ENCODE peak calls at places on chromosomes 3 and 15, in six cellular contexts. One of them, this sample, is unnamed.

GRCh38 chr3:29978036-29978435 is 628.4 kb upstream of the TGFBR2 start:
- DNase-seq in stomach: no peak
- DNase-seq in spleen: no peak
- DNase-seq in heart left ventricle: no peak
- DNase-seq in ovary: no peak
- DNase-seq in H1: no peak
- DNase-seq in this sample: no peak

GRCh38 chr15:93141373-93141790 is 52.4 kb upstream of the RGMA start:
- DNase-seq in stomach: no peak
- DNase-seq in spleen: no peak
- DNase-seq in heart left ventricle: no peak
- DNase-seq in ovary: no peak
- DNase-seq in H1: no peak
- DNase-seq in this sample: no peak

GRCh38 chr3:139292192-139292591 is 51.6 kb upstream of the MRPS22 start:
- DNase-seq in stomach: no peak
- DNase-seq in spleen: no peak
- DNase-seq in heart left ventricle: no peak
- DNase-seq in ovary: no peak
- DNase-seq in H1: no peak
- DNase-seq in this sample: no peak

GRCh38 chr15:28989239-28989830 is 103.6 kb downstream of the APBA2 start:
- DNase-seq in stomach: no peak
- DNase-seq in spleen: no peak
- DNase-seq in heart left ventricle: no peak
- DNase-seq in ovary: no peak
- DNase-seq in H1: no peak
- DNase-seq in this sample: peak

GRCh38 chr3:123352134-123352554 is 96.7 kb downstream of the ADCY5 start:
- DNase-seq in stomach: no peak
- DNase-seq in spleen: peak
- DNase-seq in heart left ventricle: peak
- DNase-seq in ovary: no peak
- DNase-seq in H1: no peak
- DNase-seq in this sample: no peak

GRCh38 chr15:75235051-75235673 is 23.0 kb upstream of the GOLGA6C start:
- DNase-seq in stomach: no peak
- DNase-seq in spleen: peak
- DNase-seq in heart left ventricle: no peak
- DNase-seq in ovary: no peak
- DNase-seq in H1: no peak
- DNase-seq in this sample: no peak

GRCh38 chr3:116140100-116140689 is 305.1 kb downstream of the LSAMP start:
- DNase-seq in stomach: no peak
- DNase-seq in spleen: no peak
- DNase-seq in heart left ventricle: no peak
- DNase-seq in ovary: no peak
- DNase-seq in H1: no peak
- DNase-seq in this sample: peak

GRCh38 chr3:112676659-112677234 is 35.8 kb upstream of the CCDC80 start:
- DNase-seq in stomach: peak
- DNase-seq in spleen: peak
- DNase-seq in heart left ventricle: peak
- DNase-seq in ovary: peak
- DNase-seq in H1: no peak
- DNase-seq in this sample: peak

GRCh38 chr3:190094201-190094718 is 26.4 kb downstream of the P3H2 start:
- DNase-seq in stomach: no peak
- DNase-seq in spleen: no peak
- DNase-seq in heart left ventricle: no peak
- DNase-seq in ovary: peak
- DNase-seq in H1: no peak
- DNase-seq in this sample: no peak

GRCh38 chr3:149247929-149248691 is 26.5 kb upstream of the CP start:
- DNase-seq in stomach: no peak
- DNase-seq in spleen: no peak
- DNase-seq in heart left ventricle: no peak
- DNase-seq in ovary: no peak
- DNase-seq in H1: no peak
- DNase-seq in this sample: no peak

GRCh38 chr3:194772241-194773000 is 86.7 kb downstream of the FAM43A start:
- DNase-seq in stomach: no peak
- DNase-seq in spleen: no peak
- DNase-seq in heart left ventricle: no peak
- DNase-seq in ovary: no peak
- DNase-seq in H1: no peak
- DNase-seq in this sample: no peak

GRCh38 chr3:25385807-25386512 is 42.1 kb upstream of the RARB start:
- DNase-seq in stomach: no peak
- DNase-seq in spleen: no peak
- DNase-seq in heart left ventricle: no peak
- DNase-seq in ovary: no peak
- DNase-seq in H1: no peak
- DNase-seq in this sample: no peak

GRCh38 chr15:72237286-72238224 is 6.6 kb upstream of the PKM start:
- DNase-seq in stomach: peak
- DNase-seq in spleen: no peak
- DNase-seq in heart left ventricle: peak
- DNase-seq in ovary: peak
- DNase-seq in H1: no peak
- DNase-seq in this sample: peak

GRCh38 chr3:78994174-78995027 is 773.4 kb downstream of the ROBO1 start:
- DNase-seq in stomach: no peak
- DNase-seq in spleen: no peak
- DNase-seq in heart left ventricle: no peak
- DNase-seq in ovary: no peak
- DNase-seq in H1: no peak
- DNase-seq in this sample: no peak

GRCh38 chr3:126558336-126559071 is at the start of gene C3orf22:
- DNase-seq in stomach: peak
- DNase-seq in spleen: peak
- DNase-seq in heart left ventricle: peak
- DNase-seq in ovary: no peak
- DNase-seq in H1: peak
- DNase-seq in this sample: no peak

GRCh38 chr3:72145506-72146380 is 360.8 kb upstream of the PROK2 start:
- DNase-seq in stomach: no peak
- DNase-seq in spleen: no peak
- DNase-seq in heart left ventricle: no peak
- DNase-seq in ovary: no peak
- DNase-seq in H1: no peak
- DNase-seq in this sample: peak

GRCh38 chr3:24305795-24306467 is 188.7 kb downstream of the THRB start:
- DNase-seq in stomach: no peak
- DNase-seq in spleen: no peak
- DNase-seq in heart left ventricle: no peak
- DNase-seq in ovary: no peak
- DNase-seq in H1: peak
- DNase-seq in this sample: no peak

GRCh38 chr3:56048333-56048732 is 419.9 kb downstream of the ERC2 start:
- DNase-seq in stomach: no peak
- DNase-seq in spleen: no peak
- DNase-seq in heart left ventricle: no peak
- DNase-seq in ovary: no peak
- DNase-seq in H1: no peak
- DNase-seq in this sample: no peak

GRCh38 chr3:62559831-62560445 is 186.6 kb upstream of the FEZF2 start:
- DNase-seq in stomach: no peak
- DNase-seq in spleen: no peak
- DNase-seq in heart left ventricle: no peak
- DNase-seq in ovary: no peak
- DNase-seq in H1: no peak
- DNase-seq in this sample: no peak

GRCh38 chr3:196712514-196713413 is 587 bp downstream of the PIGX start:
- DNase-seq in stomach: peak
- DNase-seq in spleen: no peak
- DNase-seq in heart left ventricle: peak
- DNase-seq in ovary: peak
- DNase-seq in H1: no peak
- DNase-seq in this sample: no peak

GRCh38 chr3:138082085-138082991 is 33.1 kb downstream of the DZIP1L start:
- DNase-seq in stomach: peak
- DNase-seq in spleen: no peak
- DNase-seq in heart left ventricle: no peak
- DNase-seq in ovary: peak
- DNase-seq in H1: no peak
- DNase-seq in this sample: no peak

GRCh38 chr15:74907277-74907870 is 723 bp upstream of the FAM219B start:
- DNase-seq in stomach: no peak
- DNase-seq in spleen: peak
- DNase-seq in heart left ventricle: no peak
- DNase-seq in ovary: no peak
- DNase-seq in H1: no peak
- DNase-seq in this sample: no peak

GRCh38 chr3:152192936-152193672 is 75.6 kb upstream of the MBNL1 start:
- DNase-seq in stomach: no peak
- DNase-seq in spleen: no peak
- DNase-seq in heart left ventricle: no peak
- DNase-seq in ovary: no peak
- DNase-seq in H1: no peak
- DNase-seq in this sample: peak

GRCh38 chr3:157190242-157190876 is 30.4 kb upstream of the CCNL1 start:
- DNase-seq in stomach: no peak
- DNase-seq in spleen: no peak
- DNase-seq in heart left ventricle: no peak
- DNase-seq in ovary: no peak
- DNase-seq in H1: no peak
- DNase-seq in this sample: peak

GRCh38 chr15:70613259-70613658 is 150.1 kb downstream of the UACA start:
- DNase-seq in stomach: no peak
- DNase-seq in spleen: no peak
- DNase-seq in heart left ventricle: no peak
- DNase-seq in ovary: peak
- DNase-seq in H1: no peak
- DNase-seq in this sample: no peak

GRCh38 chr3:186367631-186368030 is 5.6 kb upstream of the DGKG start:
- DNase-seq in stomach: no peak
- DNase-seq in spleen: no peak
- DNase-seq in heart left ventricle: no peak
- DNase-seq in ovary: no peak
- DNase-seq in H1: no peak
- DNase-seq in this sample: no peak

GRCh38 chr3:76986876-76987513 is 52.9 kb upstream of the ROBO2 start:
- DNase-seq in stomach: no peak
- DNase-seq in spleen: no peak
- DNase-seq in heart left ventricle: no peak
- DNase-seq in ovary: no peak
- DNase-seq in H1: no peak
- DNase-seq in this sample: no peak

GRCh38 chr3:61530355-61530754 is 31.0 kb upstream of the PTPRG start:
- DNase-seq in stomach: no peak
- DNase-seq in spleen: no peak
- DNase-seq in heart left ventricle: no peak
- DNase-seq in ovary: no peak
- DNase-seq in H1: no peak
- DNase-seq in this sample: peak

GRCh38 chr3:195532345-195532744 is 10.8 kb downstream of the PPP1R2 start:
- DNase-seq in stomach: no peak
- DNase-seq in spleen: no peak
- DNase-seq in heart left ventricle: no peak
- DNase-seq in ovary: no peak
- DNase-seq in H1: no peak
- DNase-seq in this sample: no peak

GRCh38 chr3:13654330-13655073 is 105.6 kb downstream of the FBLN2 start:
- DNase-seq in stomach: no peak
- DNase-seq in spleen: peak
- DNase-seq in heart left ventricle: no peak
- DNase-seq in ovary: no peak
- DNase-seq in H1: peak
- DNase-seq in this sample: no peak

GRCh38 chr3:127157181-127157828 is 35.6 kb upstream of the PRR23E start:
- DNase-seq in stomach: no peak
- DNase-seq in spleen: no peak
- DNase-seq in heart left ventricle: no peak
- DNase-seq in ovary: no peak
- DNase-seq in H1: no peak
- DNase-seq in this sample: no peak

GRCh38 chr15:26011916-26012315 is 148.8 kb upstream of the ATP10A start:
- DNase-seq in stomach: no peak
- DNase-seq in spleen: no peak
- DNase-seq in heart left ventricle: no peak
- DNase-seq in ovary: no peak
- DNase-seq in H1: no peak
- DNase-seq in this sample: no peak
- TF ChIP-seq POLR2A in stomach: no peak
- TF ChIP-seq POLR2A in spleen: no peak
- TF ChIP-seq POLR2A in heart left ventricle: no peak
- TF ChIP-seq POLR2A in ovary: no peak
- TF ChIP-seq POLR2A in H1: no peak
- TF ChIP-seq POLR2A in this sample: no peak

GRCh38 chr3:128235207-128235933 is 82.1 kb downstream of the EEFSEC start:
- DNase-seq in stomach: no peak
- DNase-seq in spleen: no peak
- DNase-seq in heart left ventricle: no peak
- DNase-seq in ovary: no peak
- DNase-seq in H1: no peak
- DNase-seq in this sample: no peak
- TF ChIP-seq POLR2A in stomach: no peak
- TF ChIP-seq POLR2A in spleen: no peak
- TF ChIP-seq POLR2A in heart left ventricle: no peak
- TF ChIP-seq POLR2A in ovary: no peak
- TF ChIP-seq POLR2A in H1: no peak
- TF ChIP-seq POLR2A in this sample: no peak

GRCh38 chr15:60358935-60359672 is 38.7 kb downstream of the ANXA2 start:
- DNase-seq in stomach: peak
- DNase-seq in spleen: no peak
- DNase-seq in heart left ventricle: no peak
- DNase-seq in ovary: no peak
- DNase-seq in H1: no peak
- DNase-seq in this sample: no peak
- TF ChIP-seq POLR2A in stomach: no peak
- TF ChIP-seq POLR2A in spleen: no peak
- TF ChIP-seq POLR2A in heart left ventricle: no peak
- TF ChIP-seq POLR2A in ovary: no peak
- TF ChIP-seq POLR2A in H1: no peak
- TF ChIP-seq POLR2A in this sample: no peak

DNA sequence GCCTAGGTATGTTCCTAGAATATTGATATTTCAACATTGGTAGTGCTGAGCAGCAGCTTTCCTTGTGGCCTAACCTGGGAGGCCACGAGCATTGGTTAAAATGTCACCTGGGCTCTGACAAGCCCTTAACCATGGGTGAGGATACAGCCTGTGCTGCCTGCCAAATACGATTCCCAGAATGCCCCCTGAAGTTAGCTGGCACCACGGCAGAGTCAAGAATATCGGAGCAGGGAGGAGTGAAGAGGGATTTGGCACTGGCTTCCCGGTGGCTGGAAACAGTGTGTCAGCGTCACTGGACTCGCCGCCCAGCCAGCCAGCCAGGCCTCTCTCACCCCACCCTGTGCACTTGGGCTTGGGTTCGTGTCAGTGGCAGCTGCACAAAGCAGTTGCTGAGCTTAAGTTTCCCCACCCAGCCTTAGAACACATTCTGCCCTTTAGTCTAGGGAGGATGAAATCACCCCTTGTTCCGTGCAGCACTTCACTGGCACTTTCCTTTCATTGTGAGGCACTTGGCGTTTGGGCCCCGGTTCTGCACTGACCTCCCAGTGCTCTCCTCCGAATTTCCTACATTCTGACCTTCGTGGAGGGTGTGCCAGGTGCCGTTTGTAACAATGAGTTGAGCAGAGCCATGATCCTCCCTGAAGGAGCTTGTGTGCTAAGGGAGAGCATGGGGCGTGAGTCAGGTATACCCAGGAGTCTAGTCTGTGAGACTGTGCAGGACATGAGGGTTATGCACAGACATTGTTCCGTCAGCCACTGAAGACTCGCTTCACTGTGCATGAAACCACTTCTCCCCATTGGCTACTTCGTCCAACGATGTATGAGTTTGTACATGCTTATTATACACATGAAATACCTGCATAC is 152.8 kb upstream of the BHLHE40 start:
- DNase-seq in stomach: peak
- DNase-seq in spleen: no peak
- DNase-seq in heart left ventricle: peak
- DNase-seq in ovary: peak
- DNase-seq in H1: peak
- DNase-seq in this sample: no peak
- TF ChIP-seq POLR2A in stomach: no peak
- TF ChIP-seq POLR2A in spleen: no peak
- TF ChIP-seq POLR2A in heart left ventricle: no peak
- TF ChIP-seq POLR2A in ovary: no peak
- TF ChIP-seq POLR2A in H1: no peak
- TF ChIP-seq POLR2A in this sample: no peak